ENCODE peak calls at places on chromosome 19, in four cellular contexts. X is psoas muscle, R is tibial artery, I is astrocyte. Q is an unnamed sample.

GRCh38 chr19:58229255-58229639 is 533 bp downstream of the ZNF544 start:
- DNase-seq in X (no peak), R (no peak), I (peak; percentile 14), Q (no peak)

GRCh38 chr19:13289295-13289694 is 139.1 kb downstream of the IER2 start:
- DNase-seq in X (no peak), R (no peak), I (no peak), Q (no peak)

GRCh38 chr19:8355631-8356402 is 8.1 kb upstream of the ANGPTL4 start:
- DNase-seq in X (peak; percentile 53), R (peak; percentile 63), I (peak; percentile 96), Q (no peak)

GRCh38 chr19:33724723-33725060 is 72.0 kb upstream of the KCTD15 start:
- DNase-seq in X (no peak), R (no peak), I (no peak), Q (no peak)

GRCh38 chr19:18613589-18614234 is 1.0 kb downstream of the TMEM59L start:
- DNase-seq in X (no peak), R (no peak), I (no peak), Q (no peak)

GRCh38 chr19:14786421-14786851 is 8.1 kb upstream of the ADGRE2 start:
- DNase-seq in X (peak; percentile 56), R (no peak), I (no peak), Q (no peak)

GRCh38 chr19:8030906-8031305 is 21.7 kb upstream of the CCL25 start:
- DNase-seq in X (no peak), R (no peak), I (no peak), Q (no peak)

GRCh38 chr19:41399525-41399924 is 1.9 kb downstream of the BCKDHA start:
- DNase-seq in X (no peak), R (no peak), I (no peak), Q (no peak)

GRCh38 chr19:12930002-12930645 is 3.4 kb downstream of the FARSA start:
- DNase-seq in X (no peak), R (no peak), I (no peak), Q (no peak)

GRCh38 chr19:44847144-44848035 is 1.3 kb downstream of the NECTIN2 start:
- DNase-seq in X (peak; percentile 72), R (peak; percentile 80), I (peak; percentile 39), Q (peak; percentile 88)

GRCh38 chr19:8615022-8615421 is 4.5 kb upstream of the ADAMTS10 start:
- DNase-seq in X (no peak), R (no peak), I (peak; percentile 54), Q (no peak)

GRCh38 chr19:29964171-29964570 is 22.1 kb downstream of the URI1 start:
- DNase-seq in X (no peak), R (no peak), I (no peak), Q (no peak)

GRCh38 chr19:13022859-13023636 is 27.8 kb downstream of the NFIX start:
- DNase-seq in X (peak; percentile 93), R (peak; percentile 90), I (peak; percentile 98), Q (peak; percentile 97)

GRCh38 chr19:57165846-57166245 is 1.4 kb downstream of the DUXA start:
- DNase-seq in X (no peak), R (no peak), I (no peak), Q (no peak)

GRCh38 chr19:18832331-18833140 is 777 bp downstream of the UPF1 start:
- DNase-seq in X (no peak), R (no peak), I (no peak), Q (no peak)

GRCh38 chr19:3494051-3494450 is 6.4 kb downstream of the DOHH start:
- DNase-seq in X (no peak), R (no peak), I (no peak), Q (no peak)

GRCh38 chr19:42344336-42344893 is 19.0 kb downstream of the MEGF8 start:
- DNase-seq in X (no peak), R (no peak), I (no peak), Q (no peak)

GRCh38 chr19:29855771-29856510 is 44.1 kb downstream of the CCNE1 start:
- DNase-seq in X (peak; percentile 3), R (no peak), I (no peak), Q (peak; percentile 32)

GRCh38 chr19:6378036-6378435 is 2.3 kb upstream of the PSPN start:
- DNase-seq in X (no peak), R (no peak), I (peak; percentile 68), Q (no peak)

GRCh38 chr19:15264061-15264932 is 32.0 kb upstream of the EPHX3 start:
- DNase-seq in X (peak; percentile 88), R (peak; percentile 78), I (no peak), Q (peak; percentile 91)

GRCh38 chr19:3411636-3412035 is 45.3 kb downstream of the NFIC start:
- DNase-seq in X (peak; percentile 75), R (no peak), I (no peak), Q (no peak)

GRCh38 chr19:52532480-52532879 is 5.0 kb downstream of the ZNF808 start:
- DNase-seq in X (no peak), R (no peak), I (no peak), Q (no peak)

DNA sequence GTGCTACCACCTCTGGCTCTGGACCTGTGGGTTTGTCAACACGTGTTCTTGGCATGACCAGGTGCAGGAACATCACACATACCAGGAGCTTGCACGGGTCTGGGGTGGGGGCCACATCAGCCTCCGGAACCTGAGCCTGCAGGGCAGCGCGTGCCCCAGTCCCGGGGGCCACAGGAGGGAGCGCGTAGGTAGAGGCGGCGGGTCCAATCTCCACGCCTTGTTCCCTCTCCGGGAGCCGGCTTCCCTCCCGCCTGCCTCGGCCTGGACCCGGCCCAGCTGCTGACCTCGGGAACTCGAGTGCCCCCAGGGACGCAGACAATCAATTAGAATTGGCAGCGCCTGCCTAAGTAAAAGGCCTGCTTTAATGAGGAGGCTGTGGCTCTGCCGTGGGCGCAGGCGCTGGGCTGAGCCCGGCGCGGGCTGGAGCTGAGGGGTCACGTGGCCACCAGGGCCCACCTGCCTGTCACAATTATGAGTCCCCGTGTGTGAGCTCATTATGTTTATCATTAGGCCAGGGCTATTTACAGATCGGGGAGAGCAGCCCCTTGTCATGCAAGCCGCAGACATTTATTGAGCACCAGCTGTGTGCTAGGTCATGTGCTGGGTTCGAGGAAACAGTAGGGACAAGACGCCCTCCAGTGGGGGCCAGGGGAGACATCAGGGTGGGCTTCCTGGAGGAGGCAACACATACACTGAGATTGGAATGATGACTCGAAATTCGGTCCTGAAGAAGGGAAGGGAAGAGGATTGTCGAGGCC is 32.2 kb upstream of the TNFAIP8L1 start:
- DNase-seq in X (peak; percentile 69), R (no peak), I (no peak), Q (no peak)
- H3K4me3 ChIP-seq in X (peak overlapping the region; percentile 59), R (no peak overlapping the region), I (no peak overlapping the region), Q (no peak overlapping the region)

GRCh38 chr19:9791552-9792181 is 23.1 kb upstream of the ZNF846 start:
- DNase-seq in X (peak; percentile 95), R (peak; percentile 98), I (peak; percentile 86), Q (peak; percentile 99)
- H3K27ac ChIP-seq in X (no peak overlapping the region), R (peak overlapping the region; percentile 97), I (peak overlapping the region; percentile 70), Q (peak overlapping the region; percentile 98)

GRCh38 chr19:36009633-36010379 is 1.2 kb upstream of the SYNE4 start:
- DNase-seq in X (no peak), R (no peak), I (no peak), Q (no peak)
- H3K4me3 ChIP-seq in X (peak overlapping the region; percentile 49), R (peak overlapping the region; percentile 45), I (no peak overlapping the region), Q (peak overlapping the region; percentile 42)

GRCh38 chr19:4570423-4570822 is 10.9 kb upstream of the SEMA6B start:
- DNase-seq in X (no peak), R (no peak), I (no peak), Q (no peak)

GRCh38 chr19:4567584-4568071 is 8.1 kb upstream of the SEMA6B start:
- DNase-seq in X (peak; percentile 80), R (no peak), I (no peak), Q (no peak)

GRCh38 chr19:4566402-4567051 is 7.0 kb upstream of the SEMA6B start:
- DNase-seq in X (no peak), R (no peak), I (no peak), Q (no peak)

GRCh38 chr19:4570916-4571304 is 11.4 kb upstream of the SEMA6B start:
- DNase-seq in X (no peak), R (no peak), I (no peak), Q (no peak)

GRCh38 chr19:4568884-4569283 is 9.4 kb upstream of the SEMA6B start:
- DNase-seq in X (no peak), R (no peak), I (no peak), Q (no peak)
- H3K27ac ChIP-seq in X (no peak overlapping the region), R (no peak overlapping the region), I (no peak overlapping the region), Q (no peak overlapping the region)

GRCh38 chr19:4911786-4912672 is 2.7 kb downstream of the UHRF1 start:
- DNase-seq in X (peak; percentile 75), R (peak; percentile 69), I (peak; percentile 100), Q (peak; percentile 75)
- H3K4me3 ChIP-seq in X (peak overlapping the region; percentile 79), R (peak overlapping the region; percentile 18), I (peak overlapping the region; percentile 69), Q (no peak overlapping the region)

GRCh38 chr19:17202249-17202648 is 12.9 kb upstream of the USE1 start:
- DNase-seq in X (no peak), R (no peak), I (no peak), Q (no peak)
- H3K27ac ChIP-seq in X (no peak overlapping the region), R (no peak overlapping the region), I (no peak overlapping the region), Q (no peak overlapping the region)

GRCh38 chr19:50490991-50491472 is 14.4 kb upstream of the GARIN5A start:
- DNase-seq in X (peak; percentile 85), R (no peak), I (no peak), Q (peak; percentile 36)
- H3K4me3 ChIP-seq in X (peak overlapping the region; percentile 41), R (no peak overlapping the region), I (no peak overlapping the region), Q (no peak overlapping the region)

GRCh38 chr19:47047931-47048399 is 459 bp downstream of the TMEM160 start:
- DNase-seq in X (peak; percentile 91), R (peak; percentile 81), I (peak; percentile 79), Q (peak; percentile 93)

GRCh38 chr19:47045867-47046470 is 2.5 kb downstream of the TMEM160 start:
- DNase-seq in X (no peak), R (no peak), I (no peak), Q (no peak)

GRCh38 chr19:47044946-47045866 is 3.2 kb downstream of the TMEM160 start:
- DNase-seq in X (no peak), R (no peak), I (no peak), Q (no peak)

GRCh38 chr19:47049307-47049700 is 880 bp upstream of the TMEM160 start:
- DNase-seq in X (no peak), R (no peak), I (peak; percentile 63), Q (no peak)

GRCh38 chr19:47047272-47047930 is 1.0 kb downstream of the TMEM160 start:
- DNase-seq in X (no peak), R (no peak), I (no peak), Q (no peak)
- H3K27ac ChIP-seq in X (no peak overlapping the region), R (peak overlapping the region; percentile 88), I (no peak overlapping the region), Q (peak overlapping the region; percentile 96)

Q was measured in sigmoid colon.